ENCODE peak calls at places on chromosomes 16 and 17, in six cellular contexts. G is GM23338, A is neural progenitor cell, L is K562, U is HCT116, K is mammary epithelial cell. S is an unnamed sample.

GRCh38 chr16:56691885-56692284 is 9.6 kb downstream of the MT1X start:
- DNase-seq in K (peak; percentile 98), G (peak; percentile 67), A (no peak), U (peak; percentile 66), L (no peak), S (peak; percentile 82)

GRCh38 chr16:7946142-7946541 is 613.5 kb downstream of the RBFOX1 start:
- DNase-seq in A (no peak), K (no peak), L (no peak), U (no peak), G (no peak), S (no peak)

GRCh38 chr16:75653926-75654325 is 6.4 kb downstream of the TERF2IP start:
- DNase-seq in L (no peak), A (no peak), K (no peak), G (no peak), U (no peak), S (no peak)

GRCh38 chr16:15509593-15510520 is 75.5 kb downstream of the BMERB1 start:
- DNase-seq in L (no peak), G (peak; percentile 55), A (peak; percentile 52), U (no peak), K (no peak), S (no peak)

GRCh38 chr16:20004931-20005330 is 68.8 kb downstream of the GPR139 start:
- DNase-seq in U (no peak), L (no peak), A (peak; percentile 27), G (peak; percentile 85), K (no peak), S (no peak)

GRCh38 chr16:89210904-89211515 is 6.5 kb upstream of the ZNF778 start:
- DNase-seq in U (no peak), A (no peak), G (no peak), L (no peak), K (no peak), S (no peak)

GRCh38 chr16:72995151-72995881 is 52.6 kb downstream of the ZFHX3 start:
- DNase-seq in U (no peak), K (no peak), L (peak; percentile 38), G (peak; percentile 81), A (peak; percentile 69), S (no peak)

GRCh38 chr17:48825446-48826381 is 5.1 kb upstream of the CALCOCO2 start:
- DNase-seq in U (no peak), K (peak; percentile 61), G (no peak), A (no peak), L (peak; percentile 71), S (no peak)

GRCh38 chr16:85850344-85850880 is 48.5 kb upstream of the IRF8 start:
- DNase-seq in K (no peak), G (no peak), A (no peak), L (peak; percentile 74), U (no peak), S (no peak)

GRCh38 chr16:13316008-13316407 is 414.6 kb downstream of the SHISA9 start:
- DNase-seq in K (peak; percentile 85), G (no peak), L (no peak), U (no peak), A (no peak), S (no peak)

GRCh38 chr17:37706446-37706845 is 38.4 kb downstream of the HNF1B start:
- DNase-seq in G (no peak), A (no peak), L (no peak), K (no peak), U (no peak), S (no peak)

GRCh38 chr17:65750166-65750565 is 188.7 kb upstream of the AXIN2 start:
- DNase-seq in G (no peak), K (peak; percentile 8), U (no peak), L (no peak), A (no peak), S (no peak)

GRCh38 chr16:79769320-79770243 is 169.0 kb upstream of the MAF start:
- DNase-seq in K (no peak), L (peak; percentile 44), U (no peak), G (no peak), A (no peak), S (no peak)

GRCh38 chr17:68749742-68750562 is 148.8 kb upstream of the FAM20A start:
- DNase-seq in A (no peak), L (no peak), U (no peak), G (peak; percentile 21), K (no peak), S (no peak)

GRCh38 chr16:47139561-47140185 is 4.1 kb downstream of the NETO2 start:
- DNase-seq in U (no peak), L (no peak), A (no peak), G (no peak), K (peak; percentile 28), S (no peak)

GRCh38 chr16:54284319-54284930 is 2.2 kb downstream of the IRX3 start:
- DNase-seq in U (no peak), G (peak; percentile 53), K (peak; percentile 51), L (no peak), A (peak; percentile 72), S (no peak)
- TF ChIP-seq EZH2 in U (no peak), G (peak; percentile 17), K (no peak), L (no peak), A (no peak), S (no peak)

DNA sequence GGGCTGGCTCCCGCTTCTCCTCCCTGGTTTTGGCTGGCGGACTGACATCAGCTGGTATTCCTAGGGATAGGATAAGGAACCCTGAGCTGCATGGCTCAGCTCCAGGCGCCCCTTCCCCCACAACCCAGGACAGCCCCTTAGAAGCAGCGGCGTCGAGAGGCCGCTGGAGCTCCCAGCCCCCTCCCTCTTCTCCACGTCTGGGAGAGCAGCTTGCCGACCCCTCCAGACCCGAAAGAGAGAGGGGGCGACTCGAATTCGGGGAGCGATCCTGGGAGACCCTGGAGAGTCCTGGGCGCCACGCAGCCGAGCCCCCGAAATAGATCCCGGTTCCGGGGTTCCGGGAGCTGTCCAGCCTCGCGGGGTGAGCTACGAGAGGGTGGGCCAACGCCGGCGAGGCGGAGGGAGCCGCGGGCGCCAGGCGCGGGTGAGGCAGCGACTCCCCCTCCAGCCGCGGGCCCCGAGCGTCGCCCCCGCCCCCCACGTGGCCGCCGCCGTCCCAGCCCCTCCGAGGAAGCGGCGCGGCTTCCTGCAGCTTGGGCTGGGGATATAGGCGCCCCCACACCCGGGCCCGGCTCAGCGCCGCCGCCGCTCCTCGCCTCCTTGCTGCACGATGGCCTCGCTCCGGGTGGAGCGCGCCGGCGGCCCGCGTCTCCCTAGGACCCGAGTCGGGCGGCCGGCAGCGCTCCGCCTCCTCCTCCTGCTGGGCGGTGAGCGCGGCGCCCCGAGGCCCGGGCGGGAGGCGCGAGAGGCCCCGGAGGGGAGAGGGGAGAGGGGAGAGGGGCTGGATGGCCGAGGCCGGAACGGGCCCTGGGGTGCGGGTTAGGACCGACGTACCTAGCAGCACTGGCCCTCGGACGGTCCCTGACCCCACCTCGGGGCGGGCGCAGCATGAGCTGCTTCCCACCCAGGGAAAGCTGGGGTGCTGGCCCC is at the start of gene RAMP2:
- DNase-seq in A (peak; percentile 75), U (no peak), L (no peak), K (no peak), G (peak; percentile 73), S (no peak)
- TF ChIP-seq EZH2 in A (peak; percentile 34), U (no peak), L (no peak), K (no peak), G (no peak), S (peak; percentile 37)

DNA sequence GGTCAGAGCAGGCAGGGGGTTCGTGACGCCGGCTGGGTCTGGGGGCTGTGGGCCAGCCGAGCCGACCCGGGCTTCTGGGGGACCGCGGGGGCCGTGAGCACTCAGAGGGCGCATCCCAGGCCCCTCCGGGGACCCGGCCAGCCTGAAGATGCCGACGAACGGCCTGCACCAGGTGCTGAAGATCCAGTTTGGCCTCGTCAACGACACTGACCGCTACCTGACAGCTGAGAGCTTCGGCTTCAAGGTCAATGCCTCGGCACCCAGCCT is 140 bp downstream of the FSCN2 start:
- DNase-seq in G (no peak), A (no peak), K (no peak), L (no peak), U (no peak), S (no peak)
- TF ChIP-seq EZH2 in G (no peak), A (no peak), K (no peak), L (no peak), U (no peak), S (no peak)

GRCh38 chr17:9004132-9004960 is 17.0 kb upstream of the NTN1 start:
- DNase-seq in K (no peak), G (peak; percentile 68), A (peak; percentile 72), U (no peak), L (no peak), S (no peak)
- TF ChIP-seq EZH2 in K (peak; percentile 90), G (peak; percentile 65), A (peak; percentile 70), U (no peak), L (no peak), S (peak; percentile 93)

DNA sequence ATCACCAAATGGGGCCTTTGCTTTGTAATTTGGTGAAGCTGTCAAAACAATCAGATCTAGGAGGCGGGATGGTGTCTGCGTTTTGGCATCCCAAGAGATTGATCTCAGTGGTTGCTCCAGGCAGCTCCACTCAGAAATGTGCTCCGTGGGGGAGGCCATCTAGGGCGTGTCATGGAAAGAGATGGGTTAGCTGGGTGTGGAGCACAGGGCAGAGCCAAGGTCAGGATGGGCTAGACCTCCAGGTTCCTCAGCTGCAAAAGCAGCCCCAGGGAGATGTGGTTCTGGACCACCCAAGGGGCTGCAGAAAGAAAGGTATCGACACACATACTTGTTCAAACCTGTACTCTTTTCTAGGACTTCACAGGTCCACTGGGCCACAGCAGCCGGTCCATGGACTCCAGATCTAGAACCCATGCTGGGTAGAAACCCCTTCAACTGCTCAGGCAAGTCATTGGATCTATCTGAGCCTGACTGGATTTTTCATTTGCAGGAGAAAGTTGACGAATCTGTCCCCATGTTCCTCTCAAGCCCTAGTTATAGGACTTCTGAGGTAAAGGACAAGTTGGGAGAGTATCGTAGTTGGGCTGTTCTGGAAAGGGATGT is 270.2 kb upstream of the RPL38 start:
- DNase-seq in L (no peak), K (no peak), U (no peak), G (no peak), A (no peak), S (no peak)
- TF ChIP-seq EZH2 in L (no peak), K (no peak), U (no peak), G (no peak), A (no peak), S (no peak)

GRCh38 chr17:9020096-9020823 is 1.1 kb upstream of the NTN1 start:
- DNase-seq in G (no peak), K (no peak), A (no peak), L (no peak), U (no peak), S (no peak)
- TF ChIP-seq EZH2 in G (peak; percentile 61), K (no peak), A (peak; percentile 77), L (no peak), U (no peak), S (no peak)

DNA sequence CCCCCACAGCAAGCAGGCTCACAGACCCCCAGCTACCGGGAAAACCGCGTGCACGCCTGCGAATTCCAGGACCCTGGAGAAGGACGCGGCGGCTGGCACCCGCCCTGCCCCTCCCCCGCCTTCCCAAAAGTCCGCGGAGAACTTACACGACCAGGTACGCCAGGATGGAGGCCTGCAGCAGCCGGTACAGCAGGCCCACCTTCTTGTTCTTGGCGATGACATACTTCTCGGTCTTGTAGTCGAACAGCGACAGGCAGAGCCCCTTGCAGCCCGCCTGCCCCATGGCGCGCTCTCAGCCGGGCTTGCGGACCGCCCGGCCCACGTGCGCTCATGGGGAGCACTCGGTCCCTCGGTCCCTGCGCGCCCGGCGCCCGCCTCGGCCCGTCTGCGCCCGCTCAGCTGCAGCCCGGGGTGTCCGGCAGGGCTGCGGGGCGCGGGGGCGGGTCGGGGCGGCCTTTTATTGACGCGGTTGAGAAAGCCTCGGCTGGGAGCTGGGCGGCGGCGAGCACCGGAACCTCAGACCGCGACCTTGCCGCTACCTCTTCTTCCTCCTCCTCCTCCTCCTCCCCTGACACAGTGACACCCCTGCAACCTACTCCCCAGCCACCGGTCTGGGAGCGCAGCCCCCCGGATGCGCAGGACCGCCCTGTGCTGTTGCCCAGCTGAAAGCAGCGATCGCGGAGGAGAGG is at the start of gene P2RX5:
- DNase-seq in L (peak; percentile 35), G (peak; percentile 75), U (no peak), A (peak; percentile 76), K (peak; percentile 13), S (no peak)
- TF ChIP-seq EZH2 in L (no peak), G (peak; percentile 44), U (no peak), A (peak; percentile 87), K (peak; percentile 49), S (no peak)